ENCODE peak calls at places on chromosomes 1 and 21, in five cellular contexts. L, Z, K, N and T are unnamed samples.

GRCh38 chr1:153308540-153308939 is 4.2 kb downstream of the PGLYRP3 start:
- DNase-seq in L (no peak), N (no peak), Z (no peak), K (no peak), T (no peak)

GRCh38 chr1:187871177-187871576 is 1042.4 kb downstream of the PLA2G4A start:
- DNase-seq in K (no peak), L (no peak), Z (no peak), N (no peak), T (no peak)

GRCh38 chr1:153945795-153946621 is 510 bp downstream of the DENND4B start:
- DNase-seq in L (peak), K (no peak), Z (peak), N (peak), T (no peak)

GRCh38 chr1:64248065-64248464 is 44.6 kb downstream of the UBE2U start:
- DNase-seq in Z (no peak), L (no peak), N (no peak), K (no peak), T (no peak)

GRCh38 chr1:19009882-19010321 is 53.4 kb upstream of the IFFO2 start:
- DNase-seq in Z (no peak), N (peak), L (no peak), K (peak), T (no peak)

GRCh38 chr1:237134929-237135328 is 92.9 kb downstream of the RYR2 start:
- DNase-seq in N (no peak), Z (no peak), L (no peak), K (no peak), T (no peak)

GRCh38 chr1:201149400-201149799 is 4.9 kb downstream of the TMEM9 start:
- DNase-seq in Z (no peak), L (no peak), K (peak), N (peak), T (no peak)

GRCh38 chr21:15752763-15753407 is 23.1 kb downstream of the USP25 start:
- DNase-seq in L (no peak), N (no peak), Z (no peak), K (no peak), T (no peak)

GRCh38 chr1:50978852-50979781 is 9.1 kb downstream of the CDKN2C start:
- DNase-seq in K (no peak), Z (no peak), L (peak), N (no peak), T (no peak)

GRCh38 chr1:183218981-183219621 is 33.0 kb downstream of the LAMC2 start:
- DNase-seq in Z (no peak), K (no peak), L (no peak), N (no peak), T (no peak)

GRCh38 chr1:111275079-111275478 is 15.6 kb upstream of the CHIA start:
- DNase-seq in K (no peak), Z (peak), L (peak), N (no peak), T (peak)

GRCh38 chr21:37687001-37687400 is 229.3 kb downstream of the KCNJ6 start:
- DNase-seq in Z (no peak), K (no peak), N (no peak), L (no peak), T (no peak)

GRCh38 chr1:207009945-207010344 is 22.6 kb downstream of the C1orf116 start:
- DNase-seq in L (no peak), K (no peak), N (no peak), Z (no peak), T (no peak)

GRCh38 chr1:156461141-156461540 is 39.4 kb downstream of the MEF2D start:
- DNase-seq in L (no peak), N (no peak), Z (no peak), K (no peak), T (no peak)
- H3K27ac ChIP-seq in L (no peak), N (peak), Z (peak), K (no peak), T (no peak)

DNA sequence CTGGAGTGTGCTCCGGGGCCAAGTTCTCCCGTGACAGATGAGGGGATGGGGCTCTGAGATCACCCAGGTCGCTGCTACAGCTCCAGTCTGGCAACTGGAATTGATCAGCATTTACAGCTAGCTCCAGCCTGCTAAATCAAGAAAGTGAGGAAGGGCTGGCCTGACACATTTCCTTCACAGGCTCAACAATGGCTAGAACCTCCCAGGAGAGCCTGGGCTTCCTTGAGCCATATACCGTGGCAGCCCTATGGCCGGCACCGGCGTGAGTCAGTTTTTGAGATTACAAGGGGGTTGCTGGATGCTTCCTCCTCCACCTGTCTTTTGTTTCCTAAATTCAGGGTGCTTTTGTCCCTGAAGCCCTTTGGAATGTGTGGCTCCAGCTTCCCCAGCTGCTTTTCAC is 104.2 kb downstream of the ETS2 start:
- DNase-seq in N (no peak), L (no peak), K (no peak), Z (no peak), T (no peak)
- H3K27ac ChIP-seq in N (peak), L (peak), K (no peak), Z (peak), T (peak)

GRCh38 chr1:3590951-3591865 is 20.1 kb downstream of the MEGF6 start:
- DNase-seq in N (no peak), K (no peak), Z (no peak), L (no peak), T (no peak)

GRCh38 chr1:3587133-3587733 is 24.1 kb downstream of the MEGF6 start:
- DNase-seq in L (no peak), N (peak), K (peak), Z (no peak), T (no peak)

GRCh38 chr1:3593334-3593733 is 18.0 kb downstream of the MEGF6 start:
- DNase-seq in L (no peak), N (no peak), K (no peak), Z (no peak), T (no peak)

GRCh38 chr1:3588395-3588794 is 22.9 kb downstream of the MEGF6 start:
- DNase-seq in Z (no peak), L (no peak), N (no peak), K (no peak), T (no peak)

DNA sequence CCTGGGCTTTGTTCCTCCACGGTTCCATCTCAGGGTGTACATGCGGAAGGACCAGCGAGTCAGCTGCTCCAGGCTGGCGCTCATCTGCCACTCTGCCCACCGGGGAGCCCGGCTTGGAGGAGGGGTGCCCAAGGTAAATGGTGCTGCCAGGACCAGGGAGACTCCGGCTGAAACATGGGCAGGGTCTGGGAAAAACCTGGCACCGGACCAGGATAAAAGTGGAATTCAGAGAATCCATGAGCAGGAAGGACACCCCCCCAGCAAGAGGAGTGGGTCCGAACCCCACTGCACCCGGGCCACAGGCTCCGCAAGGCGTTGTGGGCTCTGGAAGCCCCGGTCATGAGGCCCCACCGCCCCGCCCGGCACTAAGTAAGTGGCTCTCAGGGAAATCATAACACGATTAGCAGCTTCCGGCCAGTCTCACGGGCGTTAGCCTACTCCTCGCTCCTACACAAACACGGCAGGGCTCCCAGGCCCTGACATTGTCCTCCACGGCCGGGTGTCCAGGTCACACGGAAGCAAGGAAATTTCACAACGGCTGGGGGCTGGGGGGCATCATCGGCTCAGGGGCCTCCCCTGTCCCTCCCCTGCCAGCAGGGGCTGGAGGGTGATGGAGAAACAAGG is 21.1 kb downstream of the MEGF6 start:
- DNase-seq in N (no peak), L (no peak), Z (no peak), K (no peak), T (no peak)
- H3K27ac ChIP-seq in N (no peak), L (no peak), Z (no peak), K (no peak), T (no peak)

DNA sequence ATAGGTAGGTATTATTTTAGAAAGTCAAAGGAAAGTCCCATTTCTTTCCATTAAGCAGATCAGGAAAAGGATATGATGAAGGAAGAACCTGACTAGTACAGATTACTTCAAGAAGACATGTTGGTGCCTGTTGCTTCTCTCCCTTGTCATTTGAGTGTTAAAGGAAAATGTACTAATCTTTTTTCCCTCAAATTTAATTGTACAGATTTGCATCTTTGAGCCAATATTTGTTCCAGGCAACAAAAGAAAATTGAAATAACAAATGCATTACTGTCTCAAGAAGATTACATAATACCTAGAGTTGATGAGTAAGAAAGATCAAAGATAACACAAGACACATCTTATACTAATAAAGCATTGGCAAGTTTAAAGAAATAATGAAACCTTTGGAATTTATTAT is 566.9 kb upstream of the ZP4 start:
- DNase-seq in N (no peak), Z (no peak), K (no peak), L (no peak), T (peak)
- H3K27ac ChIP-seq in N (no peak), Z (no peak), K (no peak), L (no peak), T (no peak)

GRCh38 chr21:42918291-42918690 is 7.1 kb downstream of the ERVH48-1 start:
- DNase-seq in N (no peak), L (no peak), Z (no peak), K (no peak), T (no peak)
- H3K27ac ChIP-seq in N (no peak), L (no peak), Z (no peak), K (no peak), T (no peak)

DNA sequence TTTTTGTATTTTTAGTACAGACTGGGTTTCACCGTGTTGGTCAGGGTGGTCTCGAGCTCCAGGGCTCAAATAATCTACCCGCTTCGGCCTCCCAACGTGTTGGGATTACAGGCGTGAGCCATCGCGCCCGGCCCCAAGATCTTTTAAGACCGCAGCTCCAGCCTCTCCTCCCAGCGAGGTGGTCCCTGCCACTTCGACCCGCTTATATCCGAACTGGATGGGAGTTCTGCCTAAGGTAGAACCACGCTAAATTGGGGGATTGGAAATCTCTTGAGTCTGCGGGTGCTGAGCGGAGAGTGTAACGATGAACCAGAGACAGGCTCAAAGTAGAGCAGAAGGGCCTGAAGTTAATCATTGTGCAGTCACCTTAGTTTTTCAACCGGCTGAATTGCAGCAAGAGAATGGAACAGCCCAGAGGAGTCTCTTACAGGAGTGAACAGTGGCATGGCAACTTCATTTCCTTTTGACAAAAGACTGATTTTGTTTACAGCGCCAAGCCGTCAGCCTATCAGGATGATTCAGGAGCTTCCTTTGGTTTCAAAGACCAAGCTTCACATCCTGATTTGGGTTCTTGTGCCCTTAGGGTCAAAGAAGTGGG is 726 bp upstream of the CYB5R1 start:
- DNase-seq in N (no peak), Z (no peak), L (peak), K (no peak), T (no peak)
- H3K27ac ChIP-seq in N (peak), Z (peak), L (peak), K (no peak), T (peak)

DNA sequence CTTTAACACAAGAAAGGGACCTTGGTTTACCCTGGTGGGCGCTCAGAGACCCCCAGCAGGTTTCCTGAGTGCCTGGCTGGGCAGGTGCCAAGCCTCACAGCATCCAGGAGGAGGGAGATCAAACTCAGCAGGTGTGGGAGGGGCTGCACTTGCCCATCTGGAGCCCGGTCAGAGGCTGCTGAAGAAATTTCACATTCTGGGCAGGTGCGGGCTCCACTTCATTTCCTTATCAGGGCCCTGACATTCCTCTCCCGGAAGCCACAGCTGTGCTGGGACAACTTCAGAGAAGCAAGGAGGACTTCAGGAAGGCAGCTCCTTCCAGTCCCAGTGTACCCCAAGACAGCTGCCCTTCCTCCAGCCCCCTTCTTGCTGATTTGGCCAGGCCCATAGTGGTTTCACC is 82.9 kb downstream of the ITPKB start:
- DNase-seq in N (no peak), L (no peak), K (no peak), Z (peak), T (no peak)
- H3K27ac ChIP-seq in N (no peak), L (peak), K (no peak), Z (no peak), T (peak)